ENCODE peak calls at places on chromosomes 6 and 20, in six cellular contexts. U is neural crest cell; V is G401; G is T-helper 2 cell; Y is B cell; B is stimulated activated naive B cell treated with anti-CD40 and anti-IgM and Interleukin-4, amounts not matched to agents 10 μg/mL and 1 μg/mL and 100 μg/mL, for 72 hours. H is an unnamed sample.

GRCh38 chr20:5714261-5715041 is 35.8 kb upstream of the SHLD1 start:
- DNase-seq in U (no peak), V (no peak), G (peak; percentile 28), Y (peak; percentile 46), B (no peak), H (no peak)

GRCh38 chr6:140663094-140663493 is 1288.6 kb upstream of the CITED2 start:
- DNase-seq in U (no peak), V (no peak), G (no peak), Y (no peak), B (no peak), H (no peak)

GRCh38 chr20:51562027-51562333 is 19.5 kb upstream of the NFATC2 start:
- DNase-seq in U (no peak), V (no peak), G (no peak), Y (no peak), B (no peak), H (no peak)

GRCh38 chr6:134034951-134035822 is 17.2 kb downstream of the SLC2A12 start:
- DNase-seq in U (no peak), V (no peak), G (no peak), Y (no peak), B (no peak), H (no peak)

GRCh38 chr6:56842602-56843475 is 112.1 kb upstream of the BEND6 start:
- DNase-seq in U (peak; percentile 52), V (peak; percentile 49), G (no peak), Y (peak; percentile 36), B (no peak), H (peak; percentile 82)

GRCh38 chr20:50248104-50248631 is 57.5 kb downstream of the CEBPB start:
- DNase-seq in U (no peak), V (no peak), G (no peak), Y (no peak), B (no peak), H (no peak)

GRCh38 chr6:20459682-20460081 is 58.0 kb downstream of the E2F3 start:
- DNase-seq in U (no peak), V (no peak), G (no peak), Y (no peak), B (no peak), H (no peak)

GRCh38 chr6:151514000-151514730 is 20.3 kb downstream of the CCDC170 start:
- DNase-seq in U (no peak), V (no peak), G (no peak), Y (no peak), B (no peak), H (peak; percentile 13)

GRCh38 chr20:6122873-6123649 is at the start of gene FERMT1:
- DNase-seq in U (peak; percentile 45), V (no peak), G (no peak), Y (peak; percentile 33), B (peak; percentile 53), H (peak; percentile 82)

GRCh38 chr6:167255918-167256553 is 35.1 kb upstream of the UNC93A start:
- DNase-seq in U (no peak), V (no peak), G (no peak), Y (no peak), B (no peak), H (no peak)

GRCh38 chr6:151413372-151414145 is 22.2 kb upstream of the ZBTB2 start:
- DNase-seq in U (no peak), V (no peak), G (peak; percentile 23), Y (no peak), B (no peak), H (no peak)

GRCh38 chr6:7413151-7413823 is 23.7 kb downstream of the RIOK1 start:
- DNase-seq in U (no peak), V (peak; percentile 45), G (no peak), Y (no peak), B (no peak), H (no peak)

H was measured in retina.